ENCODE peak calls at places on chromosome 13, in seven cellular contexts. I, M, A, B, E, N and W are unnamed samples.

GRCh38 chr13:48891586-48891985 is 84.1 kb upstream of the FNDC3A start:
- DNase-seq in N (no peak), A (no peak), E (peak; percentile 82), I (peak; percentile 77), M (no peak), B (no peak), W (peak; percentile 22)

GRCh38 chr13:76725211-76725610 is 161.0 kb downstream of the KCTD12 start:
- DNase-seq in N (no peak), B (no peak), I (peak; percentile 78), A (no peak), M (no peak), E (peak; percentile 92), W (peak; percentile 72)

GRCh38 chr13:59398127-59398526 is 765.6 kb downstream of the DIAPH3 start:
- DNase-seq in M (no peak), A (no peak), E (peak; percentile 56), I (no peak), N (no peak), B (no peak), W (peak; percentile 30)

GRCh38 chr13:104163866-104164630 is 1097.8 kb upstream of the SLC10A2 start:
- DNase-seq in I (no peak), N (no peak), A (no peak), E (no peak), M (no peak), B (no peak), W (no peak)

GRCh38 chr13:43942301-43942700 is 62.6 kb downstream of the LACC1 start:
- DNase-seq in N (no peak), A (no peak), I (peak; percentile 8), M (no peak), E (no peak), B (no peak), W (no peak)

GRCh38 chr13:61913183-61913582 is 497.5 kb upstream of the PCDH20 start:
- DNase-seq in I (no peak), N (no peak), A (no peak), E (no peak), M (no peak), B (no peak), W (peak; percentile 0)

GRCh38 chr13:30618186-30618937 is 642 bp downstream of the USPL1 start:
- DNase-seq in M (no peak), A (peak; percentile 27), B (no peak), N (no peak), E (peak; percentile 48), I (peak; percentile 21), W (peak; percentile 17)

GRCh38 chr13:86324191-86324590 is 525.0 kb upstream of the SLITRK6 start:
- DNase-seq in M (no peak), A (no peak), I (no peak), B (no peak), E (no peak), N (no peak), W (no peak)

GRCh38 chr13:99383946-99384345 is 76.7 kb upstream of the GPR183 start:
- DNase-seq in E (no peak), M (no peak), A (no peak), N (no peak), B (no peak), I (no peak), W (no peak)

GRCh38 chr13:73058432-73058740 is 419 bp upstream of the KLF5 start:
- DNase-seq in I (no peak), N (no peak), A (no peak), E (no peak), M (no peak), B (no peak), W (no peak)

GRCh38 chr13:77781804-77782203 is 84.3 kb downstream of the SLAIN1 start:
- DNase-seq in I (no peak), E (no peak), B (no peak), N (no peak), M (no peak), A (no peak), W (peak; percentile 18)

GRCh38 chr13:47904891-47905290 is 96.2 kb downstream of the SUCLA2 start:
- DNase-seq in M (no peak), N (no peak), A (no peak), I (no peak), E (peak; percentile 74), B (no peak), W (no peak)

GRCh38 chr13:80070024-80070703 is 270.8 kb downstream of the SPRY2 start:
- DNase-seq in E (no peak), B (no peak), A (no peak), I (no peak), M (no peak), N (no peak), W (no peak)

GRCh38 chr13:84655677-84656076 is 773.4 kb upstream of the SLITRK1 start:
- DNase-seq in A (no peak), M (no peak), N (no peak), I (peak; percentile 52), B (no peak), E (no peak), W (peak; percentile 5)

DNA sequence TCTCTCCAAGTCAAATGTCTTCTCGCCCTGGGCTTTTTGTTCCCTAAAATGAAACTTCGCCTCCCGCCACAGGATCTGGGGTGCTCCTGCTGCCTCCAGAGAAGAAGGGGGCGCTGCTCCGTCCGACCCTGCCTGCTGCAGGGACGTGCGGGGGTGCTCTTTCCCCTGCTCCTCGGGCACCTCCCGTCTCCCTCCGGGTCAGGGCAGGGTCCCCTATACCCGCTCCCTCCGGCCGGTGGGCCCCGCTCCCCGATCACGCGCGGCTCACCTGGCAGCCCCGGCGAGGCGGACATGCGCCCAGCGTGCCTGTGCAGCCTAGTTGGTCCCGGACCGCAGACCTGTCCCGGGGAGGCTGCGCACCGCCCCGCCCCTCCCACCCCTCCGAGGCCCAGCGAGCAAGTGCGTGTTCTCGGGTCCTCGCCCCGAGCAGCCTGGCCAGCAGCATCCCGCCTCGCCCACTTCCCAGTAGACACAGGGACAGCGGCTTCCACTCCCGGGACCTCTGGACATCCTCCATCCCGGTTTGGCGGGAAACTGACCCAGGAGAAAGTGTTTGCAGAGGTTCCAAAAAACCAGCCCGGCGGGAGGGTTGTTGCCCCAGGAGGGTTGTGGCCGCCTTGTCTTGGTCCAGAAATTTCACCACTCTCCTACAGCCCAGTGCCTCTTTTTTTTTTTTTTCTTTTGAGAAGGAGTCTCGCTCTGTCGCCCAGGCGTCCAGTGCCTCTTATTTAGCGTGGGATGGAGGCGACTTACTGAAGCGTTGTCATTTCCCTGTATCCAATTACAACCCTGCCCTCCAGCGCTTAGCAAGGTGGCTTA is at the start of gene OXGR1:
- DNase-seq in M (no peak), B (no peak), N (no peak), A (no peak), E (no peak), I (no peak), W (no peak)
- H3K4me3 ChIP-seq in M (peak within 1 kb of the TSS; percentile 37), B (peak within 1 kb of the TSS; percentile 41), N (peak within 1 kb of the TSS; percentile 37), A (peak within 1 kb of the TSS; percentile 31), E (no peak within 1 kb of the TSS), I (peak within 1 kb of the TSS; percentile 38), W (peak within 1 kb of the TSS; percentile 41)

DNA sequence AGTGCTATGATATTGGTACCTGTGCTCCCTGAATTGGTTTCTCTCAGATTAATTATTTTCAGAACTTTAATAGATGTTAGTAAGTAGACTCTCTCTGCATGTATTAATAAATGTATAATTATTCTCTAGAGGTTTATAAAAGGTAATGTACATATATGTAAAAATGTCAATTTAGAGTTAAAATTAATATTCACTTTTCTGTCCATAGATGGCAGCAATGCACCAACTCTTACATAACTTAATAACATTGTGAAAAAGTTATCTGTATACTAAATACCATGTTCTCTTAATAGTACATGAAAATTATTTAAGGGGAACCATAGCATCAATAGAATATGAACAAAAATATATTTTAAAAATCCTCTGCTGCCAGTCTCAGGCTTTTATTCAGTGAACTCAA is 515.0 kb upstream of the KLHL1 start:
- DNase-seq in N (no peak), I (peak; percentile 35), E (peak; percentile 57), A (no peak), B (no peak), M (no peak), W (peak; percentile 31)
- TF ChIP-seq CTCF in N (no peak), I (peak; percentile 46), E (no peak), A (peak; percentile 18), B (no peak), M (peak; percentile 68), W (peak; percentile 24)

GRCh38 chr13:41458939-41459753 is 1.8 kb downstream of the RGCC start:
- DNase-seq in E (peak; percentile 63), I (peak; percentile 82), M (no peak), A (peak; percentile 20), B (no peak), N (peak; percentile 20), W (peak; percentile 68)

GRCh38 chr13:41462427-41462826 is 5.1 kb downstream of the RGCC start:
- DNase-seq in M (no peak), I (no peak), N (no peak), B (no peak), E (no peak), A (no peak), W (no peak)

GRCh38 chr13:41459754-41460111 is 2.4 kb downstream of the RGCC start:
- DNase-seq in B (no peak), E (no peak), I (no peak), N (no peak), A (no peak), M (no peak), W (no peak)

GRCh38 chr13:41461527-41462124 is 4.3 kb downstream of the RGCC start:
- DNase-seq in B (no peak), A (no peak), E (no peak), M (no peak), N (no peak), I (no peak), W (no peak)

GRCh38 chr13:41460930-41461329 is 3.6 kb downstream of the RGCC start:
- DNase-seq in E (no peak), B (no peak), N (no peak), I (no peak), M (no peak), A (no peak), W (no peak)
- H3K4me3 ChIP-seq in E (no peak overlapping the region), B (peak overlapping the region; percentile 68), N (no peak overlapping the region), I (no peak overlapping the region), M (no peak overlapping the region), A (peak overlapping the region; percentile 0), W (peak overlapping the region; percentile 72)

DNA sequence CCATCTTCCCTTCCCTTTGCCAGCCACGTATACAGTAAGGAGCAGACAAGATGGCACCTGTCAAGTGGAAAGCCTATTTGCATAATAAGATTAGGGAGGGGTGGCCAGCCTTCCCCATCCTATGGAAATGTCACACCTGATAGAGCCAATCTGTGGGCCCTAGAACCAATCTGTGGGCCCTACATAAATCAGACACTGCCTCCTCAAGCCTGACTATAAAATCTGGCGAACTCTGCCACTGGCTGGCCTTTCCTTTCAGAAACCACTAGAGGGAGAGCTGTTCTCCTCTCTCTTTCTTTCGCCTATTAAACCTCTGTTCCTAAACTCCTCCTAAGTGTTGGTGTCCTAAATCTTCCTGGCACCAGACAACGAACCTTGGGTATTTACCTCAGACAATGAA is 231.5 kb upstream of the KLHL1 start:
- DNase-seq in M (no peak), N (no peak), I (peak; percentile 30), A (no peak), E (peak; percentile 11), B (no peak), W (peak; percentile 0)
- TF ChIP-seq CTCF in M (peak; percentile 61), N (no peak), I (peak; percentile 65), A (peak; percentile 12), E (peak; percentile 57), B (no peak), W (peak; percentile 12)

DNA sequence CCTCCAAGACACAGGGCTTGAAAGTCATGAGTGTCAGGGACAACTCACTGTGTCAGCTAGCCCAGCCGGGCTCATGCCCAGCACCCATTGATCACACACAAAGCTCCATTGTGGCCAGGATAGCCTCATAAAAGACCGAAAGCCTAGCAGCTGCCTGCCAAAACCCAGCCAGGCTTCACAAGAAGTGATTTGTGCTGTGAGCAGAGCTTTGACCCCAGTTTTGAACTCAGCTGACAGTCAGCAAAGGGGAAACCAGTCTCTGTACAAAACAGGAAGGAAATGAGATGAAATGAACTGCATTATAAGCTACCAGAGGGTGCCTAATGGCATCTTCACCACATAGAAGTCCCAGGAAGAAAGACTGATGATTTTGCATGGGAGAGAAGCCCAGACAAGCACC is 2.9 kb upstream of the RUBCNL start:
- DNase-seq in E (no peak), I (no peak), A (peak; percentile 18), B (no peak), M (no peak), N (no peak), W (no peak)
- H3K4me3 ChIP-seq in E (no peak overlapping the region), I (no peak overlapping the region), A (no peak overlapping the region), B (no peak overlapping the region), M (no peak overlapping the region), N (no peak overlapping the region), W (no peak overlapping the region)